ENCODE peak calls at places on chromosomes 12 and 14, in five cellular contexts. S, E, D, X and B are unnamed samples.

GRCh38 chr12:132164426-132164825 is 20.2 kb downstream of the NOC4L start:
- DNase-seq in S (no peak), E (no peak), D (no peak), X (no peak), B (no peak)

GRCh38 chr12:131101703-131102492 is 148.2 kb downstream of the ADGRD1 start:
- DNase-seq in S (peak; percentile 71), E (no peak), D (no peak), X (no peak), B (no peak)

GRCh38 chr12:97757431-97758091 is 295.0 kb downstream of the RMST start:
- DNase-seq in S (no peak), E (no peak), D (peak; percentile 3), X (no peak), B (no peak)

GRCh38 chr12:121084229-121084628 is 45.2 kb upstream of the OASL start:
- DNase-seq in S (no peak), E (no peak), D (no peak), X (no peak), B (no peak)

GRCh38 chr12:52250048-52250990 is 17.3 kb downstream of the KRT7 start:
- DNase-seq in S (no peak), E (no peak), D (no peak), X (no peak), B (no peak)

GRCh38 chr12:90167501-90167900 is 458.9 kb upstream of the ATP2B1 start:
- DNase-seq in S (no peak), E (no peak), D (no peak), X (no peak), B (no peak)

GRCh38 chr12:54385251-54385914 is 850 bp upstream of the ZNF385A start:
- DNase-seq in S (no peak), E (no peak), D (no peak), X (peak; percentile 78), B (peak; percentile 74)

GRCh38 chr12:6703631-6704030 is 3.0 kb upstream of the PIANP start:
- DNase-seq in S (no peak), E (peak; percentile 41), D (peak; percentile 31), X (no peak), B (peak; percentile 19)

GRCh38 chr14:92004062-92004461 is 35.8 kb downstream of the TRIP11 start:
- DNase-seq in S (no peak), E (peak; percentile 34), D (no peak), X (no peak), B (no peak)

GRCh38 chr12:85016423-85016822 is 19.7 kb downstream of the TSPAN19 start:
- DNase-seq in S (no peak), E (peak; percentile 96), D (peak; percentile 23), X (no peak), B (no peak)

GRCh38 chr12:41336041-41336552 is 148.0 kb downstream of the PDZRN4 start:
- DNase-seq in S (no peak), E (no peak), D (no peak), X (no peak), B (no peak)

GRCh38 chr12:110785240-110785639 is 42.5 kb upstream of the PPP1CC start:
- DNase-seq in S (no peak), E (no peak), D (no peak), X (no peak), B (peak; percentile 50)

GRCh38 chr14:24032727-24033418 is 18.9 kb upstream of the CARMIL3 start:
- DNase-seq in S (no peak), E (peak; percentile 79), D (peak; percentile 89), X (no peak), B (no peak)

GRCh38 chr12:117797202-117797601 is 171.6 kb downstream of the KSR2 start:
- DNase-seq in S (no peak), E (no peak), D (no peak), X (no peak), B (no peak)

GRCh38 chr12:117807946-117808345 is 160.8 kb downstream of the KSR2 start:
- DNase-seq in S (no peak), E (no peak), D (no peak), X (no peak), B (no peak)

GRCh38 chr12:117807355-117807754 is 161.4 kb downstream of the KSR2 start:
- DNase-seq in S (no peak), E (no peak), D (no peak), X (no peak), B (no peak)

GRCh38 chr12:117805865-117806264 is 162.9 kb downstream of the KSR2 start:
- DNase-seq in S (no peak), E (no peak), D (no peak), X (no peak), B (no peak)

GRCh38 chr12:117803013-117803412 is 165.8 kb downstream of the KSR2 start:
- DNase-seq in S (no peak), E (no peak), D (peak; percentile 71), X (no peak), B (no peak)
- TF ChIP-seq MXI1 in S (no peak), E (no peak), D (no peak), X (no peak), B (no peak)

GRCh38 chr12:109018276-109018675 is 2.6 kb downstream of the SVOP start:
- DNase-seq in S (no peak), E (no peak), D (no peak), X (no peak), B (no peak)
- TF ChIP-seq MXI1 in S (no peak), E (no peak), D (no peak), X (no peak), B (no peak)

GRCh38 chr14:98174031-98174430 is 1098.0 kb downstream of the BCL11B start:
- DNase-seq in S (no peak), E (no peak), D (no peak), X (no peak), B (no peak)
- TF ChIP-seq MXI1 in S (no peak), E (no peak), D (no peak), X (no peak), B (no peak)

GRCh38 chr12:24820872-24821271 is 128.0 kb downstream of the BCAT1 start:
- DNase-seq in S (no peak), E (peak; percentile 75), D (no peak), X (no peak), B (no peak)
- TF ChIP-seq MXI1 in S (no peak), E (peak; percentile 37), D (no peak), X (no peak), B (no peak)

GRCh38 chr14:93775158-93775557 is 13.1 kb downstream of the PRIMA1 start:
- DNase-seq in S (no peak), E (no peak), D (no peak), X (no peak), B (no peak)

GRCh38 chr14:93775744-93776143 is 12.5 kb downstream of the PRIMA1 start:
- DNase-seq in S (no peak), E (no peak), D (no peak), X (no peak), B (no peak)

DNA sequence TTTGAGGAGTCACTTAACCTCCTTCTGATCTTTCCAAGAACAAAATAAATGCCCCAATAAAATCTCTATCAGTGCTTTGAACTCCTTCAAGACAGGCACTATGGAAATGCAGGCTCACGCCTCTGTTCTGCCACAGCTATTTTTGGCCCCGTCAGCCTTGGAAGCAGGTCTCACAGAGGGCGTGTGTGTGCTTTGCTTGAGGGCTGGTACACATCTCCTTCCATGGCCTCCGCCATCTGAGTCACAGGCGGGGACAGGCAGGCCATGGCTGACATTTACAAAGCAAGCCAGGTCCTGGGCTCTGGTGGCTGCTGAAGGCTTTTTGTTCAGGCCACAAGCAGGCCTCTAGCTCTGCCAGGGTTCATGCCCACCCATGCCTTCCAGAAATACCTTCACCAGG is 16.0 kb downstream of the PRIMA1 start:
- DNase-seq in S (no peak), E (no peak), D (no peak), X (no peak), B (no peak)
- TF ChIP-seq MXI1 in S (no peak), E (no peak), D (no peak), X (no peak), B (no peak)

GRCh38 chr14:57725399-57726077 is 140.4 kb downstream of the SLC35F4 start:
- DNase-seq in S (no peak), E (no peak), D (peak; percentile 1), X (no peak), B (no peak)
- TF ChIP-seq MXI1 in S (no peak), E (no peak), D (no peak), X (no peak), B (no peak)